ENCODE peak calls at places on chromosomes 12 and 14, in ten cellular contexts. S, H, E, Y, D, U, M, O, I and Z are unnamed samples.
A peak's percentile ranks its signal among the peaks of the same experiment; 100 is the strongest.

GRCh38 chr14:106141242-106142220 is 615.1 kb downstream of the TMEM121 start:
- DNase-seq in I (no peak), D (no peak), S (no peak), E (no peak), M (no peak), O (no peak), U (no peak), H (peak; percentile 16), Y (no peak), Z (no peak)

GRCh38 chr14:66233571-66233970 is 252.6 kb upstream of the CCDC196 start:
- DNase-seq in I (no peak), S (no peak), H (no peak), D (no peak), Y (no peak), U (no peak), M (no peak), E (no peak), O (no peak), Z (no peak)

GRCh38 chr12:98211914-98212695 is 303.3 kb upstream of the TMPO start:
- DNase-seq in U (peak; percentile 55), D (no peak), I (no peak), Y (no peak), O (no peak), H (no peak), S (peak; percentile 73), M (no peak), E (no peak), Z (no peak)

GRCh38 chr14:88204221-88204620 is 118.8 kb downstream of the KCNK10 start:
- DNase-seq in E (no peak), M (no peak), D (no peak), O (no peak), S (no peak), Y (no peak), H (no peak), I (no peak), U (no peak), Z (no peak)

GRCh38 chr14:99653618-99654017 is 8.7 kb downstream of the HHIPL1 start:
- DNase-seq in I (no peak), O (no peak), M (no peak), D (no peak), S (no peak), U (no peak), Y (no peak), H (no peak), E (no peak), Z (no peak)

GRCh38 chr14:65703996-65704395 is 291.5 kb downstream of the FUT8 start:
- DNase-seq in H (no peak), O (no peak), E (peak; percentile 21), U (peak; percentile 12), S (peak; percentile 35), D (no peak), M (no peak), I (no peak), Y (no peak), Z (no peak)

GRCh38 chr12:69046372-69046771 is 113.4 kb upstream of the CPM start:
- DNase-seq in O (no peak), Y (no peak), I (no peak), U (no peak), S (peak; percentile 22), E (no peak), D (no peak), M (no peak), H (no peak), Z (no peak)

GRCh38 chr12:108232565-108232964 is 103.5 kb downstream of the WSCD2 start:
- DNase-seq in D (no peak), Y (no peak), S (no peak), H (no peak), M (no peak), E (no peak), O (no peak), I (no peak), U (no peak), Z (no peak)

GRCh38 chr14:52121441-52121840 is 52.6 kb upstream of the NID2 start:
- DNase-seq in D (no peak), O (no peak), S (no peak), H (no peak), I (no peak), U (no peak), E (no peak), M (no peak), Y (no peak), Z (no peak)

GRCh38 chr14:52119030-52119429 is 50.2 kb upstream of the NID2 start:
- DNase-seq in U (no peak), M (no peak), O (no peak), S (no peak), Y (no peak), I (no peak), D (no peak), H (no peak), E (no peak), Z (no peak)

GRCh38 chr14:52129733-52130132 is 60.9 kb upstream of the NID2 start:
- DNase-seq in H (peak; percentile 18), U (no peak), D (peak; percentile 64), Y (no peak), E (no peak), I (no peak), O (no peak), M (no peak), S (no peak), Z (no peak)

GRCh38 chr14:52125885-52126284 is 57.0 kb upstream of the NID2 start:
- DNase-seq in Y (no peak), H (no peak), O (no peak), E (no peak), I (no peak), D (no peak), U (no peak), S (no peak), M (no peak), Z (no peak)

GRCh38 chr14:52124791-52125661 is 56.2 kb upstream of the NID2 start:
- DNase-seq in M (no peak), D (no peak), U (peak; percentile 84), H (no peak), Y (peak; percentile 26), I (no peak), S (peak; percentile 57), E (peak; percentile 55), O (no peak), Z (no peak)
- TF ChIP-seq CTCF in M (no peak), D (no peak), U (no peak), H (no peak), Y (no peak), I (no peak), S (no peak), E (no peak), O (no peak), Z (no peak)

GRCh38 chr14:104870368-104871144 is 5.5 kb downstream of the CEP170B start:
- DNase-seq in H (peak; percentile 76), S (no peak), Y (no peak), O (peak; percentile 64), D (no peak), U (no peak), E (peak; percentile 68), I (no peak), M (no peak), Z (no peak)
- TF ChIP-seq CTCF in H (peak; percentile 58), S (no peak), Y (peak; percentile 31), O (peak; percentile 26), D (no peak), U (peak; percentile 31), E (peak; percentile 75), I (no peak), M (peak; percentile 9), Z (peak; percentile 48)

DNA sequence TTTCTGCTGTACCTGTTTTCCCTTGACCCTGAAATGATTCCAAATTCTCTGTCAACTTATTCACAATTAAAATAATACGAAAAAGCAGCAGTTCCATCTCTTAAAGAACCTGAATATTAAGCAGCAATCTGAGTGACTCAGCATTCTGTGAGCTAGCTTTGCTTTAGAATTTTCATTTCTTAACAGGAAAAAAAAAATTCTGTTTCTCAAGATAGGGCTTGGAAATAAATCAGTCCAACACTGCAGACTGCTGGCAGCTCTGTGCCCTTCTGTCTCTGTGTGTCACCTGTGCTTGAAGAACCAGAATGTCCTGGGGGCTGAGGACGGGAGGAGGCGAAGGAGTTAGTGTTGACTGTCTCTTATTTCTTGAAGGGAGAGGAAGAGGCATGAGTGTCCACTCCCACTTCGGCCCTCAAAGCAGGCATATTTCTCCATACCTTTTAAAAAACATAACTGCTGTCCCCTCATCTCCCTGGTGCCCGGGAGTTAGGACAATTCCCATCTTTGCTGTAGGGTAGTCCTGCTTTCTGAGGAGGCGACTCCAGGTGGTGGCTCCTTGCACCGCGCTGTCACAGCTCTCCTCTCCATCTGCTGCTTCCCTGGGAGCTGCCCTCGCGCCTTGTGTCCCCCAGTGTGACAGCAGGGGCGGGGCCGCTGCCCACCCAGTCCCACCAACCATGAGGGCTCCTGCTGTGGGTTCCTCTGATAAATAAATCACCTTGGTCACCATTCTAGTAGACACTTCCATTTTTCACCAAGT is 203.1 kb downstream of the CALM1 start:
- DNase-seq in H (no peak), O (no peak), U (peak; percentile 48), I (no peak), S (no peak), E (no peak), Y (no peak), D (no peak), M (peak; percentile 26), Z (no peak)
- TF ChIP-seq CTCF in H (peak; percentile 21), O (peak; percentile 7), U (peak; percentile 13), I (no peak), S (no peak), E (no peak), Y (peak; percentile 28), D (no peak), M (peak; percentile 26), Z (no peak)

GRCh38 chr12:42237853-42238239 is 202 bp downstream of the YAF2 start:
- DNase-seq in O (no peak), S (no peak), I (no peak), Y (no peak), D (no peak), M (no peak), E (no peak), H (no peak), U (no peak), Z (no peak)

GRCh38 chr12:42234970-42235369 is 3.1 kb downstream of the YAF2 start:
- DNase-seq in O (no peak), Y (peak; percentile 21), U (no peak), E (no peak), H (no peak), D (peak; percentile 51), S (no peak), I (peak; percentile 39), M (no peak), Z (no peak)

GRCh38 chr12:42237052-42237852 is 796 bp downstream of the YAF2 start:
- DNase-seq in H (peak; percentile 88), E (peak; percentile 89), S (peak; percentile 71), D (peak; percentile 64), M (peak; percentile 70), I (peak; percentile 67), U (peak; percentile 79), O (peak; percentile 84), Y (peak; percentile 75), Z (peak; percentile 91)

GRCh38 chr12:42235426-42235825 is 2.6 kb downstream of the YAF2 start:
- DNase-seq in M (peak; percentile 14), I (peak; percentile 39), E (no peak), O (no peak), Y (no peak), D (peak; percentile 40), S (no peak), H (no peak), U (no peak), Z (peak; percentile 28)

DNA sequence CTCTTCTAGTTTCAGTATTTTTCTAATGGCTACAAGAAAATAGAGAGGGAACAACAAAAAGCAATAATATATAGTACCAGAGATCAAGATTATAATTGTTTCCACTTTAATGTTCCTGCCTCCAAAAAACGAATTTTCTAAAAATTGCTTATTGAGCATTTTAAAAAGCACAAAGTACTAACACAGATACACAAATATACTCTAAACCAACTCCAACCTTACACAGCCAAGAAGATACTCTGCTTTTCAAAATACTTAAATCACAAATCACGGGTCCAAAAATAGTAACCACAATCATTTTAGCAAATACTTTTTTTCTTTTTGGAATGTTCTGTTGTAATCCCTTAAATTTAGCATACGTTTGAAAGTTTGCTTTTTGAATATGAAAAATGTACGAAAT is 2.0 kb downstream of the YAF2 start:
- DNase-seq in H (no peak), U (no peak), M (no peak), E (no peak), D (no peak), O (no peak), Y (no peak), S (peak; percentile 16), I (no peak), Z (no peak)
- TF ChIP-seq CTCF in H (no peak), U (no peak), M (no peak), E (no peak), D (no peak), O (no peak), Y (no peak), S (no peak), I (no peak), Z (no peak)